ENCODE peak calls at places on chromosomes 16 and 17, in ten cellular contexts. R is activated B cell treated with CpG ODN at 0.5 μM for 24 hours, M is MG63, C is frontal cortex, B is GM19239, T is GM04504, O is head of caudate nucleus, P is T-helper 2 cell, G is mammary epithelial cell, A is midbrain. Y is an unnamed sample.

GRCh38 chr16:46857261-46857962 is 26.4 kb upstream of the C16orf87 start:
- DNase-seq in R (no peak), M (peak; percentile 62), C (peak; percentile 62), B (no peak), T (peak; percentile 38), O (peak; percentile 24), P (no peak), G (peak; percentile 21), A (peak; percentile 38), Y (no peak)

GRCh38 chr17:79655672-79656290 is 44.9 kb upstream of the RBFOX3 start:
- DNase-seq in R (no peak), M (no peak), C (no peak), B (no peak), T (no peak), O (no peak), P (no peak), G (no peak), A (no peak), Y (no peak)

GRCh38 chr17:36949461-36949927 is 740 bp downstream of the AATF start:
- DNase-seq in R (no peak), M (no peak), C (no peak), B (no peak), T (no peak), O (no peak), P (no peak), G (no peak), A (peak; percentile 24), Y (no peak)

GRCh38 chr17:73686961-73687360 is 42.7 kb upstream of the SDK2 start:
- DNase-seq in R (no peak), M (no peak), C (no peak), B (no peak), T (no peak), O (no peak), P (no peak), G (no peak), A (no peak), Y (no peak)

GRCh38 chr17:50518265-50519023 is 10.2 kb downstream of the MYCBPAP start:
- DNase-seq in R (no peak), M (no peak), C (no peak), B (no peak), T (no peak), O (no peak), P (no peak), G (no peak), A (no peak), Y (no peak)

GRCh38 chr16:79751785-79752184 is 151.2 kb upstream of the MAF start:
- DNase-seq in R (no peak), M (peak; percentile 59), C (peak; percentile 8), B (no peak), T (no peak), O (no peak), P (no peak), G (peak; percentile 86), A (peak; percentile 40), Y (no peak)

GRCh38 chr17:78573955-78574354 is 3.2 kb downstream of the DNAH17 start:
- DNase-seq in R (no peak), M (no peak), C (no peak), B (no peak), T (no peak), O (no peak), P (no peak), G (no peak), A (no peak), Y (no peak)

GRCh38 chr17:62668091-62668804 is 40.8 kb downstream of the MRC2 start:
- DNase-seq in R (no peak), M (no peak), C (no peak), B (no peak), T (no peak), O (no peak), P (no peak), G (peak; percentile 96), A (no peak), Y (peak; percentile 38)

GRCh38 chr17:2054262-2054739 is 602 bp upstream of the HIC1 start:
- DNase-seq in R (peak; percentile 39), M (no peak), C (no peak), B (no peak), T (no peak), O (no peak), P (no peak), G (peak; percentile 44), A (no peak), Y (no peak)

GRCh38 chr16:64907844-64908243 is 214.0 kb downstream of the CDH11 start:
- DNase-seq in R (no peak), M (no peak), C (no peak), B (no peak), T (no peak), O (no peak), P (no peak), G (no peak), A (no peak), Y (no peak)

GRCh38 chr17:76405607-76405966 is 21.2 kb downstream of the SPHK1 start:
- DNase-seq in R (no peak), M (no peak), C (no peak), B (no peak), T (no peak), O (no peak), P (no peak), G (no peak), A (no peak), Y (no peak)

GRCh38 chr16:26795184-26795583 is 271.5 kb upstream of the C16orf82 start:
- DNase-seq in R (no peak), M (no peak), C (peak; percentile 15), B (no peak), T (no peak), O (no peak), P (no peak), G (no peak), A (peak; percentile 3), Y (no peak)

GRCh38 chr16:81778861-81779539 is at the start of gene PLCG2:
- DNase-seq in R (peak; percentile 92), M (peak; percentile 51), C (peak; percentile 76), B (peak; percentile 80), T (no peak), O (peak; percentile 51), P (peak; percentile 39), G (peak; percentile 74), A (no peak), Y (no peak)

GRCh38 chr17:47221154-47221553 is 12.0 kb downstream of the MYL4 start:
- DNase-seq in R (no peak), M (no peak), C (no peak), B (no peak), T (no peak), O (no peak), P (no peak), G (no peak), A (no peak), Y (no peak)

GRCh38 chr16:31008154-31008950 is 2.1 kb downstream of the STX1B start:
- DNase-seq in R (no peak), M (peak; percentile 71), C (no peak), B (no peak), T (no peak), O (no peak), P (no peak), G (peak; percentile 60), A (no peak), Y (no peak)

GRCh38 chr16:81313731-81314602 is 795 bp upstream of the GAN start:
- DNase-seq in R (no peak), M (no peak), C (no peak), B (no peak), T (no peak), O (no peak), P (no peak), G (no peak), A (no peak), Y (no peak)

GRCh38 chr16:87558682-87559081 is 43.6 kb upstream of the JPH3 start:
- DNase-seq in R (no peak), M (no peak), C (no peak), B (no peak), T (no peak), O (no peak), P (no peak), G (no peak), A (no peak), Y (no peak)

GRCh38 chr17:75219815-75220214 is 14.3 kb downstream of the NUP85 start:
- DNase-seq in R (no peak), M (no peak), C (no peak), B (no peak), T (no peak), O (no peak), P (no peak), G (no peak), A (no peak), Y (no peak)

GRCh38 chr17:43671075-43671692 is 9.5 kb upstream of the MEOX1 start:
- DNase-seq in R (no peak), M (peak; percentile 56), C (no peak), B (no peak), T (peak; percentile 78), O (no peak), P (no peak), G (no peak), A (peak; percentile 12), Y (no peak)

GRCh38 chr16:14011846-14012245 is 59.3 kb upstream of the MRTFB start:
- DNase-seq in R (no peak), M (no peak), C (no peak), B (no peak), T (no peak), O (no peak), P (no peak), G (no peak), A (no peak), Y (no peak)

GRCh38 chr17:80524150-80524712 is 20.4 kb upstream of the RPTOR start:
- DNase-seq in R (no peak), M (no peak), C (no peak), B (no peak), T (no peak), O (no peak), P (no peak), G (no peak), A (no peak), Y (no peak)

GRCh38 chr16:28572659-28573510 is 19.2 kb downstream of the SGF29 start:
- DNase-seq in R (no peak), M (no peak), C (no peak), B (no peak), T (no peak), O (no peak), P (no peak), G (no peak), A (no peak), Y (no peak)

GRCh38 chr17:14396542-14396941 is 95.7 kb downstream of the HS3ST3B1 start:
- DNase-seq in R (no peak), M (no peak), C (no peak), B (no peak), T (no peak), O (no peak), P (no peak), G (no peak), A (no peak), Y (no peak)

GRCh38 chr17:65231662-65232335 is 94.6 kb downstream of the RGS9 start:
- DNase-seq in R (no peak), M (peak; percentile 78), C (peak; percentile 77), B (peak; percentile 59), T (peak; percentile 84), O (peak; percentile 19), P (peak; percentile 13), G (peak; percentile 72), A (peak; percentile 38), Y (peak; percentile 64)

GRCh38 chr16:83802135-83802534 is 5.6 kb upstream of the HSBP1 start:
- DNase-seq in R (no peak), M (no peak), C (no peak), B (peak; percentile 36), T (peak; percentile 71), O (no peak), P (no peak), G (peak; percentile 78), A (no peak), Y (peak; percentile 78)

GRCh38 chr17:59454633-59455105 is 110.7 kb upstream of the DHX40 start:
- DNase-seq in R (no peak), M (no peak), C (no peak), B (no peak), T (no peak), O (no peak), P (no peak), G (peak; percentile 33), A (no peak), Y (no peak)

GRCh38 chr16:74199066-74199841 is 97.4 kb upstream of the PSMD7 start:
- DNase-seq in R (no peak), M (no peak), C (no peak), B (no peak), T (no peak), O (no peak), P (no peak), G (no peak), A (no peak), Y (no peak)

GRCh38 chr17:57107498-57108101 is 22.6 kb downstream of the AKAP1 start:
- DNase-seq in R (no peak), M (peak; percentile 61), C (no peak), B (no peak), T (no peak), O (no peak), P (no peak), G (peak; percentile 95), A (no peak), Y (no peak)

Y was measured in AG09319.